ENCODE peak calls at places on chromosomes 3 and 15, in nine cellular contexts. One of them, this sample, is unnamed.

GRCh38 chr3:140292684-140293083 is 357.7 kb downstream of the CLSTN2 start:
- DNase-seq in BE2C: peak; percentile 46
- DNase-seq in heart left ventricle: no peak
- DNase-seq in cardiac fibroblast: peak; percentile 46
- DNase-seq in fibroblast of lung: peak; percentile 96
- DNase-seq in AG10803: peak; percentile 92
- DNase-seq in neural crest cell: no peak
- DNase-seq in esophagus muscularis mucosa: no peak
- DNase-seq in psoas muscle: peak; percentile 79
- DNase-seq in this sample: no peak

GRCh38 chr3:33926998-33927605 is 128.7 kb downstream of the PDCD6IP start:
- DNase-seq in BE2C: no peak
- DNase-seq in heart left ventricle: no peak
- DNase-seq in cardiac fibroblast: no peak
- DNase-seq in fibroblast of lung: no peak
- DNase-seq in AG10803: no peak
- DNase-seq in neural crest cell: no peak
- DNase-seq in esophagus muscularis mucosa: no peak
- DNase-seq in psoas muscle: no peak
- DNase-seq in this sample: no peak

GRCh38 chr15:31206386-31207174 is 105.1 kb upstream of the TRPM1 start:
- DNase-seq in BE2C: no peak
- DNase-seq in heart left ventricle: no peak
- DNase-seq in cardiac fibroblast: peak; percentile 34
- DNase-seq in fibroblast of lung: no peak
- DNase-seq in AG10803: no peak
- DNase-seq in neural crest cell: no peak
- DNase-seq in esophagus muscularis mucosa: peak; percentile 83
- DNase-seq in psoas muscle: no peak
- DNase-seq in this sample: no peak

GRCh38 chr15:36884404-36885335 is 215.7 kb downstream of the MEIS2 start:
- DNase-seq in BE2C: no peak
- DNase-seq in heart left ventricle: no peak
- DNase-seq in cardiac fibroblast: no peak
- DNase-seq in fibroblast of lung: peak; percentile 27
- DNase-seq in AG10803: no peak
- DNase-seq in neural crest cell: no peak
- DNase-seq in esophagus muscularis mucosa: no peak
- DNase-seq in psoas muscle: no peak
- DNase-seq in this sample: no peak

GRCh38 chr3:27165348-27165747 is 203.8 kb downstream of the NEK10 start:
- DNase-seq in BE2C: no peak
- DNase-seq in heart left ventricle: no peak
- DNase-seq in cardiac fibroblast: peak; percentile 83
- DNase-seq in fibroblast of lung: peak; percentile 88
- DNase-seq in AG10803: peak; percentile 97
- DNase-seq in neural crest cell: no peak
- DNase-seq in esophagus muscularis mucosa: no peak
- DNase-seq in psoas muscle: no peak
- DNase-seq in this sample: no peak

GRCh38 chr3:157111578-157111977 is 48.4 kb downstream of the CCNL1 start:
- DNase-seq in BE2C: no peak
- DNase-seq in heart left ventricle: no peak
- DNase-seq in cardiac fibroblast: peak; percentile 83
- DNase-seq in fibroblast of lung: peak; percentile 42
- DNase-seq in AG10803: no peak
- DNase-seq in neural crest cell: no peak
- DNase-seq in esophagus muscularis mucosa: no peak
- DNase-seq in psoas muscle: no peak
- DNase-seq in this sample: no peak

GRCh38 chr3:185702564-185703225 is 116.6 kb downstream of the SENP2 start:
- DNase-seq in BE2C: no peak
- DNase-seq in heart left ventricle: no peak
- DNase-seq in cardiac fibroblast: no peak
- DNase-seq in fibroblast of lung: no peak
- DNase-seq in AG10803: no peak
- DNase-seq in neural crest cell: no peak
- DNase-seq in esophagus muscularis mucosa: peak; percentile 88
- DNase-seq in psoas muscle: no peak
- DNase-seq in this sample: no peak

GRCh38 chr3:142151828-142152227 is 2.5 kb upstream of the TFDP2 start:
- DNase-seq in BE2C: no peak
- DNase-seq in heart left ventricle: no peak
- DNase-seq in cardiac fibroblast: no peak
- DNase-seq in fibroblast of lung: no peak
- DNase-seq in AG10803: no peak
- DNase-seq in neural crest cell: no peak
- DNase-seq in esophagus muscularis mucosa: no peak
- DNase-seq in psoas muscle: no peak
- DNase-seq in this sample: no peak

GRCh38 chr3:52533623-52534280 is at the start of gene NT5DC2:
- DNase-seq in BE2C: peak; percentile 83
- DNase-seq in heart left ventricle: peak; percentile 82
- DNase-seq in cardiac fibroblast: peak; percentile 78
- DNase-seq in fibroblast of lung: peak; percentile 68
- DNase-seq in AG10803: peak; percentile 64
- DNase-seq in neural crest cell: peak; percentile 64
- DNase-seq in esophagus muscularis mucosa: no peak
- DNase-seq in psoas muscle: peak; percentile 77
- DNase-seq in this sample: peak; percentile 83

GRCh38 chr3:42736081-42736480 is 33.5 kb upstream of the HHATL start:
- DNase-seq in BE2C: no peak
- DNase-seq in heart left ventricle: no peak
- DNase-seq in cardiac fibroblast: no peak
- DNase-seq in fibroblast of lung: no peak
- DNase-seq in AG10803: no peak
- DNase-seq in neural crest cell: no peak
- DNase-seq in esophagus muscularis mucosa: no peak
- DNase-seq in psoas muscle: no peak
- DNase-seq in this sample: no peak

GRCh38 chr3:9397331-9397910 is at the start of gene SETD5:
- DNase-seq in BE2C: peak; percentile 94
- DNase-seq in heart left ventricle: peak; percentile 99
- DNase-seq in cardiac fibroblast: peak; percentile 99
- DNase-seq in fibroblast of lung: peak; percentile 93
- DNase-seq in AG10803: peak; percentile 97
- DNase-seq in neural crest cell: peak; percentile 99
- DNase-seq in esophagus muscularis mucosa: peak; percentile 99
- DNase-seq in psoas muscle: peak; percentile 100
- DNase-seq in this sample: peak; percentile 100
- TF ChIP-seq CTCF in BE2C: no peak
- TF ChIP-seq CTCF in heart left ventricle: no peak
- TF ChIP-seq CTCF in cardiac fibroblast: no peak
- TF ChIP-seq CTCF in fibroblast of lung: no peak
- TF ChIP-seq CTCF in AG10803: no peak
- TF ChIP-seq CTCF in neural crest cell: no peak
- TF ChIP-seq CTCF in esophagus muscularis mucosa: no peak
- TF ChIP-seq CTCF in psoas muscle: no peak
- TF ChIP-seq CTCF in this sample: no peak

GRCh38 chr3:38706961-38707360 is 57.5 kb upstream of the SCN5A start:
- DNase-seq in BE2C: no peak
- DNase-seq in heart left ventricle: no peak
- DNase-seq in cardiac fibroblast: no peak
- DNase-seq in fibroblast of lung: no peak
- DNase-seq in AG10803: no peak
- DNase-seq in neural crest cell: no peak
- DNase-seq in esophagus muscularis mucosa: no peak
- DNase-seq in psoas muscle: no peak
- DNase-seq in this sample: no peak

GRCh38 chr3:38711321-38711720 is 61.8 kb upstream of the SCN5A start:
- DNase-seq in BE2C: no peak
- DNase-seq in heart left ventricle: no peak
- DNase-seq in cardiac fibroblast: no peak
- DNase-seq in fibroblast of lung: no peak
- DNase-seq in AG10803: no peak
- DNase-seq in neural crest cell: no peak
- DNase-seq in esophagus muscularis mucosa: no peak
- DNase-seq in psoas muscle: no peak
- DNase-seq in this sample: no peak

GRCh38 chr3:38713121-38713520 is 63.6 kb upstream of the SCN5A start:
- DNase-seq in BE2C: no peak
- DNase-seq in heart left ventricle: no peak
- DNase-seq in cardiac fibroblast: no peak
- DNase-seq in fibroblast of lung: no peak
- DNase-seq in AG10803: no peak
- DNase-seq in neural crest cell: no peak
- DNase-seq in esophagus muscularis mucosa: no peak
- DNase-seq in psoas muscle: no peak
- DNase-seq in this sample: no peak

GRCh38 chr3:38702231-38702630 is 52.7 kb upstream of the SCN5A start:
- DNase-seq in BE2C: no peak
- DNase-seq in heart left ventricle: no peak
- DNase-seq in cardiac fibroblast: no peak
- DNase-seq in fibroblast of lung: no peak
- DNase-seq in AG10803: no peak
- DNase-seq in neural crest cell: no peak
- DNase-seq in esophagus muscularis mucosa: no peak
- DNase-seq in psoas muscle: no peak
- DNase-seq in this sample: no peak

DNA sequence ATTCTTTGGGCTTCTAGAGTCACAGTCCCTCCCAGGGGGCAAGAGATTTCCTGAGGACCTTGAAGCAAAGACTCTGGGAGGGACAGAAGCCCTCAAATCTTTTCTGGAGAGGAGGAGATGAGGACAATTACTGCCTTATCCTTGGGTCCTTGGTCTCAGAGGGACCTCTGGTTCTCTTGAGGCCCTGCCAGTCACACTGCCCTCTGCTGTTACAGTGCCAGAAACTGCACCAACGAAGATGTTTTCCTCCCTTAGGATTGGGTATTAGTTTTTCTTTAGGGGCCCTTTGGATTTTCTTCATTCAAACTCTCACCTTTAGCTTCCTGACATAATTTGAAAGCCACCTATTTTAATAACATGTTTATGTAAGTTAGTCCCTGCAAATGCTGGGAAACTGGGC is 58.2 kb upstream of the SCN5A start:
- DNase-seq in BE2C: no peak
- DNase-seq in heart left ventricle: no peak
- DNase-seq in cardiac fibroblast: no peak
- DNase-seq in fibroblast of lung: no peak
- DNase-seq in AG10803: no peak
- DNase-seq in neural crest cell: no peak
- DNase-seq in esophagus muscularis mucosa: no peak
- DNase-seq in psoas muscle: no peak
- DNase-seq in this sample: no peak
- TF ChIP-seq CTCF in BE2C: peak; percentile 45
- TF ChIP-seq CTCF in heart left ventricle: peak; percentile 30
- TF ChIP-seq CTCF in cardiac fibroblast: peak; percentile 38
- TF ChIP-seq CTCF in fibroblast of lung: peak; percentile 21
- TF ChIP-seq CTCF in AG10803: peak; percentile 17
- TF ChIP-seq CTCF in neural crest cell: peak; percentile 32
- TF ChIP-seq CTCF in esophagus muscularis mucosa: no peak
- TF ChIP-seq CTCF in psoas muscle: no peak
- TF ChIP-seq CTCF in this sample: no peak

GRCh38 chr15:66232267-66232625 is 21.3 kb downstream of the MEGF11 start:
- DNase-seq in BE2C: peak; percentile 42
- DNase-seq in heart left ventricle: no peak
- DNase-seq in cardiac fibroblast: no peak
- DNase-seq in fibroblast of lung: no peak
- DNase-seq in AG10803: no peak
- DNase-seq in neural crest cell: no peak
- DNase-seq in esophagus muscularis mucosa: no peak
- DNase-seq in psoas muscle: no peak
- DNase-seq in this sample: peak; percentile 56

GRCh38 chr15:66234798-66235197 is 18.8 kb downstream of the MEGF11 start:
- DNase-seq in BE2C: no peak
- DNase-seq in heart left ventricle: no peak
- DNase-seq in cardiac fibroblast: no peak
- DNase-seq in fibroblast of lung: no peak
- DNase-seq in AG10803: no peak
- DNase-seq in neural crest cell: no peak
- DNase-seq in esophagus muscularis mucosa: no peak
- DNase-seq in psoas muscle: no peak
- DNase-seq in this sample: no peak

GRCh38 chr15:66231421-66232266 is 21.9 kb downstream of the MEGF11 start:
- DNase-seq in BE2C: no peak
- DNase-seq in heart left ventricle: no peak
- DNase-seq in cardiac fibroblast: no peak
- DNase-seq in fibroblast of lung: peak; percentile 9
- DNase-seq in AG10803: no peak
- DNase-seq in neural crest cell: no peak
- DNase-seq in esophagus muscularis mucosa: no peak
- DNase-seq in psoas muscle: no peak
- DNase-seq in this sample: no peak

GRCh38 chr15:66235866-66236265 is 17.7 kb downstream of the MEGF11 start:
- DNase-seq in BE2C: no peak
- DNase-seq in heart left ventricle: no peak
- DNase-seq in cardiac fibroblast: no peak
- DNase-seq in fibroblast of lung: no peak
- DNase-seq in AG10803: no peak
- DNase-seq in neural crest cell: no peak
- DNase-seq in esophagus muscularis mucosa: no peak
- DNase-seq in psoas muscle: no peak
- DNase-seq in this sample: no peak

DNA sequence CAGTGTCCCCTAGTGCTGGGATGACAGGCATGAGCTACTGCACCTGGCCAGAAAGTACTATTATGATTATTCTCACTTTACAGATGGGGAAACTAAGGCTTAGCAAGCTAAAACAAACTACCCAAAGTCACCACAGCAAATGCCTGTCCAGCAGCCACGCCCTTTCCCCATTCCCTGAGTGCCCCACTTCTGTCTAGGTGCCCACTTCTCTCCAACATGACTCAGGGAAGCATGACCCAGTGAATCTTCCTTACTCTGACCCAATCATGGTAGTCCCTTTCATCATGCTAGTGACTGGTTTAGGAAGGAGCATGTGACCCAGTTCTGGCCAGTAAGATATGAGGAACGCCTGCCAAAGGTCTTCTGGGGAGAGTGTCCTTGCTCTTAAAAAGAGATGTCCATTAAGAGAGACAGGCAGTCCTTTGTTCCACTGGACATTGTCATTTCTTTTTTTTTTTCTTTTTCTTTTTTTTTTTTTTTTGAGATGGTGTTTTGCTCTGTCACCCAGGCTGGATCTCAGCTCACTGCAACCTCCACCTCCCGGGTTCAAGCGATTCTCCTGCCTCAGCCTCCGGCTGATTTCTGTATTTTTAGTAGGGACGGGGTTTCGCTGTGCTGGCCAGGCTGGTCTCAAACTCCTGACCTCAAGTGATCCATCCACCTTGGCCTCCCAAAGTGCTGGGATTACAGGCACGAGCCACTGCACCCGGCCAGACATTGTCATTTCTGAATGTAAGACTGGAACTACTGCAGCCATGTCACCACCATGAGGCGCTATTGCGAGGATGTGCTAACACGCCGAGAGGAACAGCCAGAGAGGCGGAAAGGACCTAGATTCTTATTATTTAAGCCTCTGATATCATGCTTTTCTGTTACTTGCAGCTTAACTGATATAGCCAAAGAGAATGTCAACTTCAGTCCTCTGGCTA is 19.8 kb downstream of the MEGF11 start:
- DNase-seq in BE2C: no peak
- DNase-seq in heart left ventricle: no peak
- DNase-seq in cardiac fibroblast: no peak
- DNase-seq in fibroblast of lung: peak; percentile 3
- DNase-seq in AG10803: peak; percentile 37
- DNase-seq in neural crest cell: peak; percentile 15
- DNase-seq in esophagus muscularis mucosa: no peak
- DNase-seq in psoas muscle: no peak
- DNase-seq in this sample: peak; percentile 49
- TF ChIP-seq CTCF in BE2C: peak; percentile 41
- TF ChIP-seq CTCF in heart left ventricle: no peak
- TF ChIP-seq CTCF in cardiac fibroblast: no peak
- TF ChIP-seq CTCF in fibroblast of lung: no peak
- TF ChIP-seq CTCF in AG10803: no peak
- TF ChIP-seq CTCF in neural crest cell: no peak
- TF ChIP-seq CTCF in esophagus muscularis mucosa: no peak
- TF ChIP-seq CTCF in psoas muscle: no peak
- TF ChIP-seq CTCF in this sample: peak; percentile 26

GRCh38 chr3:126212629-126213375 is 32.4 kb upstream of the ALDH1L1 start:
- DNase-seq in BE2C: peak; percentile 75
- DNase-seq in heart left ventricle: peak; percentile 60
- DNase-seq in cardiac fibroblast: peak; percentile 70
- DNase-seq in fibroblast of lung: peak; percentile 67
- DNase-seq in AG10803: peak; percentile 46
- DNase-seq in neural crest cell: peak; percentile 67
- DNase-seq in esophagus muscularis mucosa: no peak
- DNase-seq in psoas muscle: peak; percentile 77
- DNase-seq in this sample: peak; percentile 76
- TF ChIP-seq CTCF in BE2C: peak; percentile 49
- TF ChIP-seq CTCF in heart left ventricle: peak; percentile 57
- TF ChIP-seq CTCF in cardiac fibroblast: peak; percentile 6
- TF ChIP-seq CTCF in fibroblast of lung: peak; percentile 17
- TF ChIP-seq CTCF in AG10803: no peak
- TF ChIP-seq CTCF in neural crest cell: peak; percentile 58
- TF ChIP-seq CTCF in esophagus muscularis mucosa: peak; percentile 58
- TF ChIP-seq CTCF in psoas muscle: peak; percentile 50
- TF ChIP-seq CTCF in this sample: peak; percentile 28

This sample was measured in glutamatergic neuron.